ENCODE peak calls at places on chromosomes 12 and 14, in five cellular contexts. One of them, this sample, is unnamed.
A peak's percentile ranks its signal among the peaks of the same experiment; 100 is the strongest.

GRCh38 chr14:21056520-21057163 is 980 bp upstream of the RNASE8 start:
- DNase-seq in AG10803: peak; percentile 84
- DNase-seq in mammary epithelial cell: no peak
- DNase-seq in transverse colon: peak; percentile 85
- DNase-seq in fibroblast of lung: no peak
- DNase-seq in this sample: peak; percentile 73

GRCh38 chr14:71752111-71752738 is 180.0 kb upstream of the RGS6 start:
- DNase-seq in transverse colon: no peak
- DNase-seq in mammary epithelial cell: no peak
- DNase-seq in AG10803: no peak
- DNase-seq in fibroblast of lung: no peak
- DNase-seq in this sample: no peak

GRCh38 chr12:25152055-25152454 is 42.9 kb downstream of the DNAI7 start:
- DNase-seq in AG10803: no peak
- DNase-seq in transverse colon: no peak
- DNase-seq in fibroblast of lung: no peak
- DNase-seq in mammary epithelial cell: no peak
- DNase-seq in this sample: no peak

GRCh38 chr14:72513994-72514659 is 379.8 kb downstream of the DPF3 start:
- DNase-seq in transverse colon: no peak
- DNase-seq in fibroblast of lung: peak; percentile 75
- DNase-seq in AG10803: peak; percentile 58
- DNase-seq in mammary epithelial cell: peak; percentile 29
- DNase-seq in this sample: peak; percentile 50

GRCh38 chr12:69779928-69780327 is 41.3 kb downstream of the RAB3IP start:
- DNase-seq in mammary epithelial cell: peak; percentile 34
- DNase-seq in fibroblast of lung: peak; percentile 49
- DNase-seq in transverse colon: no peak
- DNase-seq in AG10803: peak; percentile 11
- DNase-seq in this sample: peak; percentile 24

GRCh38 chr12:52126605-52127578 is 47.4 kb downstream of the SMIM41 start:
- DNase-seq in AG10803: no peak
- DNase-seq in mammary epithelial cell: no peak
- DNase-seq in fibroblast of lung: peak; percentile 31
- DNase-seq in transverse colon: no peak
- DNase-seq in this sample: peak; percentile 60

GRCh38 chr14:75279153-75279738 is 618 bp downstream of the FOS start:
- DNase-seq in mammary epithelial cell: peak; percentile 42
- DNase-seq in transverse colon: peak; percentile 77
- DNase-seq in AG10803: peak; percentile 70
- DNase-seq in fibroblast of lung: peak; percentile 90
- DNase-seq in this sample: peak; percentile 67

GRCh38 chr14:80764496-80764895 is 177.0 kb downstream of the CEP128 start:
- DNase-seq in transverse colon: no peak
- DNase-seq in AG10803: no peak
- DNase-seq in fibroblast of lung: peak; percentile 12
- DNase-seq in mammary epithelial cell: no peak
- DNase-seq in this sample: no peak

GRCh38 chr14:94679941-94680340 is 67.8 kb downstream of the SERPINA3 start:
- DNase-seq in fibroblast of lung: no peak
- DNase-seq in mammary epithelial cell: no peak
- DNase-seq in AG10803: no peak
- DNase-seq in transverse colon: no peak
- DNase-seq in this sample: no peak

GRCh38 chr12:34391771-34392581 is 369.7 kb downstream of the ALG10 start:
- DNase-seq in fibroblast of lung: no peak
- DNase-seq in mammary epithelial cell: no peak
- DNase-seq in AG10803: no peak
- DNase-seq in transverse colon: no peak
- DNase-seq in this sample: no peak

GRCh38 chr14:101183376-101184103 is 280.0 kb upstream of the RTL1 start:
- DNase-seq in AG10803: no peak
- DNase-seq in transverse colon: no peak
- DNase-seq in fibroblast of lung: peak; percentile 5
- DNase-seq in mammary epithelial cell: no peak
- DNase-seq in this sample: no peak

GRCh38 chr14:75184447-75184846 is 8.0 kb upstream of the TMED10 start:
- DNase-seq in fibroblast of lung: no peak
- DNase-seq in mammary epithelial cell: peak; percentile 16
- DNase-seq in AG10803: peak; percentile 73
- DNase-seq in transverse colon: no peak
- DNase-seq in this sample: peak; percentile 62

GRCh38 chr14:21866479-21866878 is 192.9 kb upstream of the OR4E1 start:
- DNase-seq in fibroblast of lung: no peak
- DNase-seq in AG10803: no peak
- DNase-seq in mammary epithelial cell: peak; percentile 66
- DNase-seq in transverse colon: no peak
- DNase-seq in this sample: no peak

GRCh38 chr14:25848601-25849000 is 749.2 kb downstream of the NOVA1 start:
- DNase-seq in mammary epithelial cell: no peak
- DNase-seq in fibroblast of lung: no peak
- DNase-seq in AG10803: no peak
- DNase-seq in transverse colon: no peak
- DNase-seq in this sample: no peak

GRCh38 chr14:95157987-95158712 is 821 bp upstream of the DICER1 start:
- DNase-seq in AG10803: no peak
- DNase-seq in mammary epithelial cell: no peak
- DNase-seq in transverse colon: no peak
- DNase-seq in fibroblast of lung: no peak
- DNase-seq in this sample: no peak

GRCh38 chr12:107092669-107093546 is 441 bp downstream of the CRY1 start:
- DNase-seq in transverse colon: peak; percentile 47
- DNase-seq in mammary epithelial cell: no peak
- DNase-seq in AG10803: peak; percentile 20
- DNase-seq in fibroblast of lung: no peak
- DNase-seq in this sample: no peak

GRCh38 chr12:105705765-105706164 is 375.3 kb downstream of the C12orf75 start:
- DNase-seq in transverse colon: peak; percentile 53
- DNase-seq in fibroblast of lung: peak; percentile 79
- DNase-seq in mammary epithelial cell: peak; percentile 30
- DNase-seq in AG10803: peak; percentile 71
- DNase-seq in this sample: peak; percentile 68

GRCh38 chr12:118850244-118850825 is 131.0 kb upstream of the SRRM4 start:
- DNase-seq in AG10803: no peak
- DNase-seq in mammary epithelial cell: no peak
- DNase-seq in transverse colon: peak; percentile 10
- DNase-seq in fibroblast of lung: no peak
- DNase-seq in this sample: no peak

GRCh38 chr12:122944588-122944987 is 21.7 kb downstream of the ABCB9 start:
- DNase-seq in fibroblast of lung: peak; percentile 49
- DNase-seq in AG10803: peak; percentile 61
- DNase-seq in transverse colon: peak; percentile 36
- DNase-seq in mammary epithelial cell: peak; percentile 97
- DNase-seq in this sample: peak; percentile 87

GRCh38 chr12:67681145-67681778 is 32.7 kb downstream of the DYRK2 start:
- DNase-seq in AG10803: peak; percentile 96
- DNase-seq in fibroblast of lung: peak; percentile 97
- DNase-seq in mammary epithelial cell: peak; percentile 88
- DNase-seq in transverse colon: no peak
- DNase-seq in this sample: peak; percentile 93

GRCh38 chr12:71415336-71416231 is 24.0 kb upstream of the LGR5 start:
- DNase-seq in fibroblast of lung: peak; percentile 63
- DNase-seq in mammary epithelial cell: peak; percentile 34
- DNase-seq in AG10803: peak; percentile 57
- DNase-seq in transverse colon: peak; percentile 11
- DNase-seq in this sample: peak; percentile 76

GRCh38 chr14:75413013-75413412 is 14.8 kb upstream of the JDP2 start:
- DNase-seq in mammary epithelial cell: no peak
- DNase-seq in fibroblast of lung: no peak
- DNase-seq in AG10803: no peak
- DNase-seq in transverse colon: no peak
- DNase-seq in this sample: no peak

GRCh38 chr14:36570065-36570464 is 12.3 kb downstream of the NKX2-8 start:
- DNase-seq in transverse colon: no peak
- DNase-seq in AG10803: no peak
- DNase-seq in mammary epithelial cell: peak; percentile 33
- DNase-seq in fibroblast of lung: no peak
- DNase-seq in this sample: no peak

GRCh38 chr12:4817813-4818212 is 91.9 kb upstream of the KCNA1 start:
- DNase-seq in mammary epithelial cell: no peak
- DNase-seq in AG10803: no peak
- DNase-seq in transverse colon: no peak
- DNase-seq in fibroblast of lung: no peak
- DNase-seq in this sample: no peak

GRCh38 chr12:76688001-76688400 is 75.9 kb upstream of the ZDHHC17 start:
- DNase-seq in AG10803: peak; percentile 61
- DNase-seq in transverse colon: no peak
- DNase-seq in mammary epithelial cell: no peak
- DNase-seq in fibroblast of lung: peak; percentile 56
- DNase-seq in this sample: no peak

GRCh38 chr12:76694369-76694768 is 69.5 kb upstream of the ZDHHC17 start:
- DNase-seq in AG10803: no peak
- DNase-seq in transverse colon: no peak
- DNase-seq in fibroblast of lung: no peak
- DNase-seq in mammary epithelial cell: no peak
- DNase-seq in this sample: no peak

GRCh38 chr12:76685246-76685678 is 78.7 kb upstream of the ZDHHC17 start:
- DNase-seq in AG10803: peak; percentile 48
- DNase-seq in fibroblast of lung: peak; percentile 66
- DNase-seq in mammary epithelial cell: peak; percentile 9
- DNase-seq in transverse colon: peak; percentile 10
- DNase-seq in this sample: peak; percentile 37

GRCh38 chr12:76690916-76691700 is 72.8 kb upstream of the ZDHHC17 start:
- DNase-seq in AG10803: peak; percentile 90
- DNase-seq in mammary epithelial cell: no peak
- DNase-seq in transverse colon: no peak
- DNase-seq in fibroblast of lung: no peak
- DNase-seq in this sample: no peak

GRCh38 chr12:76688627-76689026 is 75.3 kb upstream of the ZDHHC17 start:
- DNase-seq in mammary epithelial cell: no peak
- DNase-seq in AG10803: no peak
- DNase-seq in fibroblast of lung: no peak
- DNase-seq in transverse colon: no peak
- DNase-seq in this sample: no peak
- TF ChIP-seq CTCF in mammary epithelial cell: peak; percentile 12
- TF ChIP-seq CTCF in AG10803: peak; percentile 21
- TF ChIP-seq CTCF in fibroblast of lung: peak; percentile 38
- TF ChIP-seq CTCF in transverse colon: no peak
- TF ChIP-seq CTCF in this sample: peak; percentile 16

GRCh38 chr14:51053157-51053556 is 41.7 kb downstream of the TRIM9 start:
- DNase-seq in mammary epithelial cell: no peak
- DNase-seq in transverse colon: no peak
- DNase-seq in AG10803: no peak
- DNase-seq in fibroblast of lung: no peak
- DNase-seq in this sample: no peak
- H3K4me3 ChIP-seq in mammary epithelial cell: no peak overlapping the region
- H3K4me3 ChIP-seq in transverse colon: no peak overlapping the region
- H3K4me3 ChIP-seq in AG10803: no peak overlapping the region
- H3K4me3 ChIP-seq in fibroblast of lung: no peak overlapping the region
- H3K4me3 ChIP-seq in this sample: no peak overlapping the region

DNA sequence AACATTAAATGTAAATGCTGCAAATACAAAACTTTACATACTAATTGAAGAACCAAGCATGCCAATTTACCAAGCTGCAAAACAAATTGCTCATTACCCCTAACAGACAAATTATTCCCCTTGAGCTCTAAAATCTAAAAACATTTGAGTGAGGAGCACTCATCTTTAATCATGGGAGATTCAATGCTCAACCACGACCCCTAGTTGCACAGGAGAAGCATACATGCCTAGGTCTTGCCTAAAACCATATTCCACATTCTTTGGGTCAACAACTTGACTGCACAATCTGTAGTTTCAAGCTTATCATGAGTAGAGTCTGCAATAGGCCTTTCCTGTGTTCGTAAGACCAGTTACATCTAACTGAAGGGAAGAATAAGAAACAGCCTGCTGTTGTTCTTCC is 69.7 kb downstream of the MGAT4C start:
- DNase-seq in mammary epithelial cell: peak; percentile 2
- DNase-seq in AG10803: no peak
- DNase-seq in fibroblast of lung: no peak
- DNase-seq in transverse colon: no peak
- DNase-seq in this sample: no peak
- TF ChIP-seq CTCF in mammary epithelial cell: peak; percentile 43
- TF ChIP-seq CTCF in AG10803: no peak
- TF ChIP-seq CTCF in fibroblast of lung: peak; percentile 8
- TF ChIP-seq CTCF in transverse colon: no peak
- TF ChIP-seq CTCF in this sample: peak; percentile 11

GRCh38 chr12:57548488-57548887 is 1.4 kb upstream of the KIF5A start:
- DNase-seq in AG10803: no peak
- DNase-seq in mammary epithelial cell: no peak
- DNase-seq in fibroblast of lung: no peak
- DNase-seq in transverse colon: no peak
- DNase-seq in this sample: no peak

GRCh38 chr12:57543666-57544065 is 3.3 kb downstream of the DCTN2 start:
- DNase-seq in transverse colon: no peak
- DNase-seq in mammary epithelial cell: no peak
- DNase-seq in fibroblast of lung: no peak
- DNase-seq in AG10803: no peak
- DNase-seq in this sample: no peak

GRCh38 chr12:57547366-57548315 is 649 bp upstream of the DCTN2 start:
- DNase-seq in AG10803: no peak
- DNase-seq in transverse colon: no peak
- DNase-seq in fibroblast of lung: no peak
- DNase-seq in mammary epithelial cell: no peak
- DNase-seq in this sample: no peak

GRCh38 chr12:57546438-57547365 is at the start of gene DCTN2:
- DNase-seq in AG10803: peak; percentile 97
- DNase-seq in fibroblast of lung: peak; percentile 97
- DNase-seq in transverse colon: peak; percentile 97
- DNase-seq in mammary epithelial cell: peak; percentile 95
- DNase-seq in this sample: peak; percentile 99

DNA sequence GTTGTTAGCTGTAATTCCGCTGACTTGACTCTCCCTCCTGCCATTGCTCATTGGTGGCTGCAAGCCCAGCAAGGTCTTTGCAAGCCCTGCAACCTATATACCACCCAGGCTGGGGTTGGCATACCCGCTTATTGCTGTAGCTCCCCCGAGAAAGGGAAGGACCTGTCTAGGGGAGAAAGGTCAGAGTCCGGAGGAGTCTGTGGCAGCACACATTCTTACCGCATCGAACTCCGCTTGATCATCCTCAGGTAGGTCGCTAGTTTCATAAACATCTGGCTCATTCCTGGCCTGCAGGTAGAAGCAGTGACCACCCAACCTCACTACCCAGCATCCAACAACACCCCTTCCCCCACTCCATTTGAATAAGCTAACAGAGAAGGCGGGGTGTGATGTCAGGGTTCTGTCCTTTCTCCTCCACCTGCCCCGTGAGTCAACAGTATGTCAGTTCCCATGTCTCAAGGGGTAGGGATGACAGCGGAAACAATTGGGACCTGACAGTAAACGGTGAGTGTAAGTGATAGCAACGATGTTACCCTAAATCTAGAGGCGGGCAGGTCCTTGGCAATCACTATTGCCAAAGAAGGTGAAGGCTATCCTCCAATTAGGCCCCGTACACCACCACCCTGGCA is 1.1 kb downstream of the DCTN2 start:
- DNase-seq in fibroblast of lung: no peak
- DNase-seq in AG10803: no peak
- DNase-seq in mammary epithelial cell: peak; percentile 74
- DNase-seq in transverse colon: peak; percentile 30
- DNase-seq in this sample: no peak
- H3K4me3 ChIP-seq in fibroblast of lung: peak overlapping the region; percentile 78
- H3K4me3 ChIP-seq in AG10803: peak overlapping the region; percentile 88
- H3K4me3 ChIP-seq in mammary epithelial cell: peak overlapping the region; percentile 80
- H3K4me3 ChIP-seq in transverse colon: peak overlapping the region; percentile 94
- H3K4me3 ChIP-seq in this sample: peak overlapping the region; percentile 88